ENCODE peak calls at places on chromosomes 3 and 15, in six cellular contexts. One of them, this sample, is unnamed.

GRCh38 chr3:126487151-126487771 is 11.6 kb upstream of the ZXDC start:
- DNase-seq in GM23248: peak; percentile 73
- DNase-seq in neural progenitor cell: peak; percentile 64
- DNase-seq in K562: peak; percentile 15
- DNase-seq in IMR-90: no peak
- DNase-seq in mammary epithelial cell: peak; percentile 60
- DNase-seq in this sample: peak; percentile 48

GRCh38 chr3:29511701-29512100 is 230.8 kb downstream of the RBMS3 start:
- DNase-seq in IMR-90: no peak
- DNase-seq in neural progenitor cell: no peak
- DNase-seq in mammary epithelial cell: no peak
- DNase-seq in GM23248: no peak
- DNase-seq in K562: no peak
- DNase-seq in this sample: no peak

GRCh38 chr15:88166330-88166993 is 90.1 kb downstream of the NTRK3 start:
- DNase-seq in IMR-90: no peak
- DNase-seq in K562: peak; percentile 15
- DNase-seq in neural progenitor cell: peak; percentile 72
- DNase-seq in mammary epithelial cell: no peak
- DNase-seq in GM23248: peak; percentile 16
- DNase-seq in this sample: peak; percentile 7

GRCh38 chr3:129441782-129442181 is 1.8 kb downstream of the IFT122 start:
- DNase-seq in mammary epithelial cell: no peak
- DNase-seq in GM23248: peak; percentile 72
- DNase-seq in neural progenitor cell: no peak
- DNase-seq in IMR-90: peak; percentile 50
- DNase-seq in K562: no peak
- DNase-seq in this sample: no peak

GRCh38 chr15:60526127-60526616 is 47.2 kb upstream of the ICE2 start:
- DNase-seq in mammary epithelial cell: no peak
- DNase-seq in neural progenitor cell: no peak
- DNase-seq in GM23248: no peak
- DNase-seq in K562: no peak
- DNase-seq in IMR-90: no peak
- DNase-seq in this sample: peak; percentile 94

GRCh38 chr3:51681453-51681852 is 10.4 kb downstream of the TEX264 start:
- DNase-seq in mammary epithelial cell: peak; percentile 67
- DNase-seq in K562: no peak
- DNase-seq in neural progenitor cell: no peak
- DNase-seq in GM23248: peak; percentile 22
- DNase-seq in IMR-90: peak; percentile 8
- DNase-seq in this sample: peak; percentile 41

GRCh38 chr15:39770748-39771689 is 11.6 kb downstream of the FSIP1 start:
- DNase-seq in IMR-90: peak; percentile 92
- DNase-seq in neural progenitor cell: no peak
- DNase-seq in GM23248: peak; percentile 93
- DNase-seq in K562: no peak
- DNase-seq in mammary epithelial cell: peak; percentile 30
- DNase-seq in this sample: no peak

GRCh38 chr3:124246949-124247348 is 255.0 kb upstream of the ROPN1 start:
- DNase-seq in neural progenitor cell: peak; percentile 40
- DNase-seq in K562: peak; percentile 12
- DNase-seq in mammary epithelial cell: no peak
- DNase-seq in IMR-90: peak; percentile 25
- DNase-seq in GM23248: peak; percentile 32
- DNase-seq in this sample: peak; percentile 62

GRCh38 chr15:59687831-59688230 is 1.3 kb downstream of the BNIP2 start:
- DNase-seq in K562: no peak
- DNase-seq in mammary epithelial cell: no peak
- DNase-seq in IMR-90: peak; percentile 44
- DNase-seq in GM23248: peak; percentile 77
- DNase-seq in neural progenitor cell: no peak
- DNase-seq in this sample: no peak

GRCh38 chr15:37900286-37901221 is 33.9 kb upstream of the TMCO5A start:
- DNase-seq in mammary epithelial cell: peak; percentile 31
- DNase-seq in GM23248: peak; percentile 59
- DNase-seq in neural progenitor cell: no peak
- DNase-seq in K562: no peak
- DNase-seq in IMR-90: peak; percentile 84
- DNase-seq in this sample: peak; percentile 87

GRCh38 chr3:151227438-151228290 is 24.6 kb upstream of the GPR171 start:
- DNase-seq in mammary epithelial cell: peak; percentile 60
- DNase-seq in GM23248: peak; percentile 80
- DNase-seq in neural progenitor cell: peak; percentile 81
- DNase-seq in K562: peak; percentile 81
- DNase-seq in IMR-90: peak; percentile 90
- DNase-seq in this sample: peak; percentile 81

GRCh38 chr15:40358492-40359353 is 704 bp downstream of the DISP2 start:
- DNase-seq in K562: peak; percentile 81
- DNase-seq in IMR-90: no peak
- DNase-seq in GM23248: no peak
- DNase-seq in neural progenitor cell: no peak
- DNase-seq in mammary epithelial cell: no peak
- DNase-seq in this sample: peak; percentile 27

GRCh38 chr3:47512416-47513124 is 942 bp downstream of the ELP6 start:
- DNase-seq in mammary epithelial cell: peak; percentile 23
- DNase-seq in GM23248: peak; percentile 63
- DNase-seq in IMR-90: no peak
- DNase-seq in K562: peak; percentile 54
- DNase-seq in neural progenitor cell: peak; percentile 50
- DNase-seq in this sample: peak; percentile 17

GRCh38 chr3:72347819-72348319 is 500.4 kb downstream of the SHQ1 start:
- DNase-seq in mammary epithelial cell: peak; percentile 94
- DNase-seq in K562: no peak
- DNase-seq in GM23248: peak; percentile 43
- DNase-seq in IMR-90: no peak
- DNase-seq in neural progenitor cell: peak; percentile 62
- DNase-seq in this sample: peak; percentile 55

GRCh38 chr3:45486136-45486535 is 97.8 kb downstream of the LARS2 start:
- DNase-seq in mammary epithelial cell: peak; percentile 24
- DNase-seq in GM23248: peak; percentile 88
- DNase-seq in IMR-90: peak; percentile 35
- DNase-seq in neural progenitor cell: no peak
- DNase-seq in K562: no peak
- DNase-seq in this sample: no peak

GRCh38 chr15:73723146-73723545 is 30.0 kb downstream of the INSYN1 start:
- DNase-seq in K562: no peak
- DNase-seq in IMR-90: no peak
- DNase-seq in mammary epithelial cell: no peak
- DNase-seq in neural progenitor cell: no peak
- DNase-seq in GM23248: no peak
- DNase-seq in this sample: no peak

GRCh38 chr3:185406127-185406620 is 43.2 kb downstream of the MAP3K13 start:
- DNase-seq in IMR-90: no peak
- DNase-seq in K562: no peak
- DNase-seq in neural progenitor cell: no peak
- DNase-seq in mammary epithelial cell: no peak
- DNase-seq in GM23248: no peak
- DNase-seq in this sample: no peak

GRCh38 chr3:124636101-124636862 is 94.0 kb upstream of the UMPS start:
- DNase-seq in mammary epithelial cell: no peak
- DNase-seq in IMR-90: no peak
- DNase-seq in GM23248: no peak
- DNase-seq in neural progenitor cell: no peak
- DNase-seq in K562: peak; percentile 19
- DNase-seq in this sample: no peak

GRCh38 chr15:61657461-61657860 is 402.8 kb downstream of the VPS13C start:
- DNase-seq in IMR-90: no peak
- DNase-seq in neural progenitor cell: no peak
- DNase-seq in mammary epithelial cell: no peak
- DNase-seq in K562: no peak
- DNase-seq in GM23248: no peak
- DNase-seq in this sample: no peak

GRCh38 chr15:88664151-88664778 is 25.4 kb downstream of the ISG20 start:
- DNase-seq in IMR-90: no peak
- DNase-seq in neural progenitor cell: no peak
- DNase-seq in GM23248: no peak
- DNase-seq in mammary epithelial cell: no peak
- DNase-seq in K562: no peak
- DNase-seq in this sample: no peak

GRCh38 chr15:60477164-60477563 is 1.8 kb downstream of the ICE2 start:
- DNase-seq in mammary epithelial cell: no peak
- DNase-seq in neural progenitor cell: no peak
- DNase-seq in IMR-90: no peak
- DNase-seq in K562: no peak
- DNase-seq in GM23248: peak; percentile 47
- DNase-seq in this sample: no peak

GRCh38 chr3:18888370-18888769 is 259.9 kb upstream of the KCNH8 start:
- DNase-seq in mammary epithelial cell: no peak
- DNase-seq in GM23248: no peak
- DNase-seq in IMR-90: no peak
- DNase-seq in neural progenitor cell: no peak
- DNase-seq in K562: no peak
- DNase-seq in this sample: peak; percentile 23

GRCh38 chr15:78098131-78098755 is 5.9 kb downstream of the SH2D7 start:
- DNase-seq in K562: no peak
- DNase-seq in GM23248: no peak
- DNase-seq in IMR-90: no peak
- DNase-seq in neural progenitor cell: no peak
- DNase-seq in mammary epithelial cell: no peak
- DNase-seq in this sample: no peak

GRCh38 chr3:141275032-141275422 is 43.4 kb downstream of the PXYLP1 start:
- DNase-seq in neural progenitor cell: no peak
- DNase-seq in mammary epithelial cell: peak; percentile 91
- DNase-seq in IMR-90: peak; percentile 66
- DNase-seq in K562: no peak
- DNase-seq in GM23248: peak; percentile 79
- DNase-seq in this sample: peak; percentile 80

GRCh38 chr3:18007980-18008379 is 265.5 kb upstream of the TBC1D5 start:
- DNase-seq in mammary epithelial cell: no peak
- DNase-seq in K562: no peak
- DNase-seq in GM23248: peak; percentile 28
- DNase-seq in IMR-90: no peak
- DNase-seq in neural progenitor cell: no peak
- DNase-seq in this sample: no peak

GRCh38 chr3:98780343-98780742 is 17.2 kb downstream of the ST3GAL6 start:
- DNase-seq in IMR-90: no peak
- DNase-seq in K562: no peak
- DNase-seq in mammary epithelial cell: no peak
- DNase-seq in GM23248: no peak
- DNase-seq in neural progenitor cell: no peak
- DNase-seq in this sample: no peak

GRCh38 chr3:134567605-134568004 is 81.7 kb downstream of the CEP63 start:
- DNase-seq in neural progenitor cell: no peak
- DNase-seq in mammary epithelial cell: no peak
- DNase-seq in GM23248: no peak
- DNase-seq in K562: no peak
- DNase-seq in IMR-90: peak; percentile 23
- DNase-seq in this sample: no peak

GRCh38 chr15:82572311-82572710 is 32.1 kb upstream of the RPS17 start:
- DNase-seq in K562: no peak
- DNase-seq in mammary epithelial cell: no peak
- DNase-seq in neural progenitor cell: no peak
- DNase-seq in IMR-90: peak; percentile 8
- DNase-seq in GM23248: peak; percentile 71
- DNase-seq in this sample: no peak
- H2AFZ ChIP-seq in K562: no peak overlapping the region
- H2AFZ ChIP-seq in mammary epithelial cell: no peak overlapping the region
- H2AFZ ChIP-seq in neural progenitor cell: peak overlapping the region; percentile 77
- H2AFZ ChIP-seq in IMR-90: peak overlapping the region; percentile 96
- H2AFZ ChIP-seq in GM23248: peak overlapping the region; percentile 86
- H2AFZ ChIP-seq in this sample: peak overlapping the region; percentile 77

GRCh38 chr3:31167666-31168065 is 273.2 kb upstream of the GADL1 start:
- DNase-seq in GM23248: no peak
- DNase-seq in neural progenitor cell: no peak
- DNase-seq in mammary epithelial cell: no peak
- DNase-seq in K562: no peak
- DNase-seq in IMR-90: peak; percentile 2
- DNase-seq in this sample: no peak

GRCh38 chr3:31164398-31164797 is 269.9 kb upstream of the GADL1 start:
- DNase-seq in mammary epithelial cell: no peak
- DNase-seq in K562: no peak
- DNase-seq in neural progenitor cell: no peak
- DNase-seq in IMR-90: no peak
- DNase-seq in GM23248: no peak
- DNase-seq in this sample: no peak

GRCh38 chr3:31161889-31162288 is 267.4 kb upstream of the GADL1 start:
- DNase-seq in neural progenitor cell: no peak
- DNase-seq in GM23248: no peak
- DNase-seq in mammary epithelial cell: no peak
- DNase-seq in IMR-90: no peak
- DNase-seq in K562: no peak
- DNase-seq in this sample: no peak

GRCh38 chr3:31166249-31166885 is 271.9 kb upstream of the GADL1 start:
- DNase-seq in K562: no peak
- DNase-seq in IMR-90: peak; percentile 84
- DNase-seq in GM23248: peak; percentile 66
- DNase-seq in mammary epithelial cell: peak; percentile 50
- DNase-seq in neural progenitor cell: peak; percentile 7
- DNase-seq in this sample: peak; percentile 92

DNA sequence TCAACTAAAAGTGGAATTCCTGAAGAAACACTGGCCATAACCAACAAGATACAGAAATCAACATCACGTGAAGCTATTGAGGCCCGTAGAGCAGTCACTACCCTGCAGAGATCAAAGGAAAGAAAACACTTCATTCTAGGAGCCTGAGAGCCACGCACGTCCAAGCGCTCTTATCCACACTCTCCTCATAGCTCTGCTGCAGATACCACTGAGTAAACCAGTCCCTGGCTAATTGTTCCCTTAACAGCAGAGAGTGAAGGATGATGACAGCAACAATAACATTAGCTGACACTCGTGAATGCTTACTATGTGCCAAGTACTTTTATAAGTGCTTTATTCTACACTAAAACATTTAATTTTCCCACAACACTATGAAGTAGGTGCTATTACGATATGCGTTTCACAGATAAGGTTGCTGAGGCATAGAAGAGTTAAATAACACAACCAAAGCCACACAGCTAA is 271.0 kb upstream of the GADL1 start:
- DNase-seq in mammary epithelial cell: no peak
- DNase-seq in IMR-90: peak; percentile 11
- DNase-seq in K562: no peak
- DNase-seq in GM23248: peak; percentile 36
- DNase-seq in neural progenitor cell: peak; percentile 14
- DNase-seq in this sample: no peak
- H2AFZ ChIP-seq in mammary epithelial cell: peak overlapping the region; percentile 14
- H2AFZ ChIP-seq in IMR-90: peak overlapping the region; percentile 5
- H2AFZ ChIP-seq in K562: no peak overlapping the region
- H2AFZ ChIP-seq in GM23248: peak overlapping the region; percentile 55
- H2AFZ ChIP-seq in neural progenitor cell: no peak overlapping the region
- H2AFZ ChIP-seq in this sample: peak overlapping the region; percentile 11

GRCh38 chr3:187889601-187890404 is 144.5 kb upstream of the BCL6 start:
- DNase-seq in IMR-90: no peak
- DNase-seq in mammary epithelial cell: no peak
- DNase-seq in K562: no peak
- DNase-seq in GM23248: peak; percentile 8
- DNase-seq in neural progenitor cell: no peak
- DNase-seq in this sample: no peak
- H2AFZ ChIP-seq in IMR-90: no peak overlapping the region
- H2AFZ ChIP-seq in mammary epithelial cell: peak overlapping the region; percentile 39
- H2AFZ ChIP-seq in K562: peak overlapping the region; percentile 98
- H2AFZ ChIP-seq in GM23248: no peak overlapping the region
- H2AFZ ChIP-seq in neural progenitor cell: peak overlapping the region; percentile 57
- H2AFZ ChIP-seq in this sample: peak overlapping the region; percentile 13

DNA sequence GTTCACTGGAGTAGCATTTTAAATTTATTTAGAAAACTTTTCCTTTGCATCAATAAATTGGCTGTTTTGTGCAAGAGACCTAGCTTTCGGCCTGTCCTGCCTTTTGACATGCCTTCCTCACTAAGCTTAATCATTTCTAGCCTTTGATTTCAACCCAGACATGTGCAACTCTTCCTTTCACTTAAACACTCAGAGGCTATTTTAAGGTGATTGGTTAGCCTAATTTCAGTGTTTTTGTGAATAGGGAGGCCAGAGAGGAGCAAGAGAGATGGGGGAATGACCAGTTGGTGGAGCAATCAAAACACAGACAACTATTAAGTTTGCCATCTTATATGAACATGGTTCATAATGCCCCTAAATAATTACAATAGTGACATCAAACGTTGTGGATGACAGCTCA is 333.4 kb downstream of the SLC9A9 start:
- DNase-seq in GM23248: no peak
- DNase-seq in neural progenitor cell: no peak
- DNase-seq in mammary epithelial cell: no peak
- DNase-seq in IMR-90: no peak
- DNase-seq in K562: no peak
- DNase-seq in this sample: no peak
- H2AFZ ChIP-seq in GM23248: no peak overlapping the region
- H2AFZ ChIP-seq in neural progenitor cell: peak overlapping the region; percentile 26
- H2AFZ ChIP-seq in mammary epithelial cell: no peak overlapping the region
- H2AFZ ChIP-seq in IMR-90: no peak overlapping the region
- H2AFZ ChIP-seq in K562: no peak overlapping the region
- H2AFZ ChIP-seq in this sample: no peak overlapping the region